ENCODE peak calls at places on chromosomes 7 and 10, in six cellular contexts. A is DND-41; C is NCI-H460; U is HT1080; N is naive thymus-derived CD4-positive, alpha-beta T cell; S is stimulated activated CD8-positive, alpha-beta memory T cell treated with anti-CD3 and anti-CD28 coated beads, Interleukin-2, amount 100 ng/mL, for 48 hours. X is an unnamed sample.

GRCh38 chr7:132956556-132956955 is 125.3 kb downstream of the CHCHD3 start:
- DNase-seq in A (no peak), C (no peak), U (no peak), N (no peak), S (no peak), X (no peak)

GRCh38 chr10:30436200-30436599 is 2.2 kb downstream of the MAP3K8 start:
- DNase-seq in A (no peak), C (no peak), U (no peak), N (no peak), S (no peak), X (no peak)

GRCh38 chr10:17816208-17816607 is 7.1 kb downstream of the MRC1 start:
- DNase-seq in A (no peak), C (no peak), U (no peak), N (no peak), S (no peak), X (no peak)

GRCh38 chr10:60781678-60782077 is 3.4 kb downstream of the CDK1 start:
- DNase-seq in A (no peak), C (no peak), U (no peak), N (no peak), S (no peak), X (no peak)

GRCh38 chr7:139183878-139184338 is 47.1 kb upstream of the UBN2 start:
- DNase-seq in A (peak), C (no peak), U (no peak), N (no peak), S (no peak), X (no peak)

GRCh38 chr10:124999433-125000365 is 57.8 kb downstream of the ZRANB1 start:
- DNase-seq in A (no peak), C (no peak), U (no peak), N (no peak), S (no peak), X (no peak)

GRCh38 chr7:157177997-157178396 is 39.3 kb downstream of the UBE3C start:
- DNase-seq in A (no peak), C (no peak), U (no peak), N (no peak), S (no peak), X (no peak)

GRCh38 chr10:24908793-24909423 is 43.5 kb downstream of the PRTFDC1 start:
- DNase-seq in A (no peak), C (peak), U (peak), N (no peak), S (no peak), X (peak)

GRCh38 chr7:77331938-77332695 is 84.0 kb downstream of the GSAP start:
- DNase-seq in A (peak), C (peak), U (peak), N (no peak), S (peak), X (peak)

GRCh38 chr10:22420787-22421517 is 75.7 kb downstream of the SPAG6 start:
- DNase-seq in A (no peak), C (no peak), U (no peak), N (no peak), S (no peak), X (no peak)

GRCh38 chr10:122237326-122237725 is 33.8 kb upstream of the BTBD16 start:
- DNase-seq in A (no peak), C (no peak), U (no peak), N (no peak), S (no peak), X (no peak)

X was measured in mammary epithelial cell.